ENCODE peak calls at places on chromosome 9, in four cellular contexts. One of them, this sample, is unnamed.

GRCh38 chr9:116750543-116750942 is 63.4 kb downstream of the TRIM32 start:
- DNase-seq in SJSA1: no peak
- DNase-seq in bronchial epithelial cell: no peak
- DNase-seq in foreskin fibroblast: no peak
- DNase-seq in this sample: no peak

GRCh38 chr9:95720496-95720895 is 155.0 kb upstream of the ERCC6L2 start:
- DNase-seq in SJSA1: no peak
- DNase-seq in bronchial epithelial cell: no peak
- DNase-seq in foreskin fibroblast: no peak
- DNase-seq in this sample: no peak

GRCh38 chr9:127921592-127922120 is 4.8 kb upstream of the ST6GALNAC4 start:
- DNase-seq in SJSA1: no peak
- DNase-seq in bronchial epithelial cell: no peak
- DNase-seq in foreskin fibroblast: peak
- DNase-seq in this sample: peak

GRCh38 chr9:106887066-106887465 is 24.1 kb downstream of the ZNF462 start:
- DNase-seq in SJSA1: no peak
- DNase-seq in bronchial epithelial cell: peak
- DNase-seq in foreskin fibroblast: no peak
- DNase-seq in this sample: peak

GRCh38 chr9:128001411-128002298 is 20.9 kb upstream of the EEIG1 start:
- DNase-seq in SJSA1: peak
- DNase-seq in bronchial epithelial cell: peak
- DNase-seq in foreskin fibroblast: peak
- DNase-seq in this sample: peak

GRCh38 chr9:91101598-91102168 is 260.0 kb downstream of the AUH start:
- DNase-seq in SJSA1: no peak
- DNase-seq in bronchial epithelial cell: no peak
- DNase-seq in foreskin fibroblast: peak
- DNase-seq in this sample: no peak

GRCh38 chr9:134895849-134896833 is 15.5 kb downstream of the FCN2 start:
- DNase-seq in SJSA1: peak
- DNase-seq in bronchial epithelial cell: peak
- DNase-seq in foreskin fibroblast: peak
- DNase-seq in this sample: peak

GRCh38 chr9:72691671-72692070 is 170.3 kb downstream of the TMC1 start:
- DNase-seq in SJSA1: no peak
- DNase-seq in bronchial epithelial cell: no peak
- DNase-seq in foreskin fibroblast: no peak
- DNase-seq in this sample: no peak

GRCh38 chr9:120692901-120693573 is 21.2 kb downstream of the MEGF9 start:
- DNase-seq in SJSA1: no peak
- DNase-seq in bronchial epithelial cell: no peak
- DNase-seq in foreskin fibroblast: peak
- DNase-seq in this sample: peak

GRCh38 chr9:135282001-135282731 is 194.7 kb downstream of the OLFM1 start:
- DNase-seq in SJSA1: no peak
- DNase-seq in bronchial epithelial cell: peak
- DNase-seq in foreskin fibroblast: peak
- DNase-seq in this sample: peak

GRCh38 chr9:20418485-20418884 is 203.8 kb downstream of the MLLT3 start:
- DNase-seq in SJSA1: no peak
- DNase-seq in bronchial epithelial cell: no peak
- DNase-seq in foreskin fibroblast: no peak
- DNase-seq in this sample: no peak

GRCh38 chr9:97997330-97998276 is 14.5 kb downstream of the ANP32B start:
- DNase-seq in SJSA1: no peak
- DNase-seq in bronchial epithelial cell: no peak
- DNase-seq in foreskin fibroblast: peak
- DNase-seq in this sample: no peak

GRCh38 chr9:89435315-89435823 is 62.5 kb downstream of the SEMA4D start:
- DNase-seq in SJSA1: no peak
- DNase-seq in bronchial epithelial cell: peak
- DNase-seq in foreskin fibroblast: no peak
- DNase-seq in this sample: no peak

GRCh38 chr9:78866228-78867132 is 569.6 kb downstream of the PSAT1 start:
- DNase-seq in SJSA1: peak
- DNase-seq in bronchial epithelial cell: peak
- DNase-seq in foreskin fibroblast: peak
- DNase-seq in this sample: peak

GRCh38 chr9:2260401-2261306 is 245.5 kb downstream of the SMARCA2 start:
- DNase-seq in SJSA1: peak
- DNase-seq in bronchial epithelial cell: peak
- DNase-seq in foreskin fibroblast: peak
- DNase-seq in this sample: peak

DNA sequence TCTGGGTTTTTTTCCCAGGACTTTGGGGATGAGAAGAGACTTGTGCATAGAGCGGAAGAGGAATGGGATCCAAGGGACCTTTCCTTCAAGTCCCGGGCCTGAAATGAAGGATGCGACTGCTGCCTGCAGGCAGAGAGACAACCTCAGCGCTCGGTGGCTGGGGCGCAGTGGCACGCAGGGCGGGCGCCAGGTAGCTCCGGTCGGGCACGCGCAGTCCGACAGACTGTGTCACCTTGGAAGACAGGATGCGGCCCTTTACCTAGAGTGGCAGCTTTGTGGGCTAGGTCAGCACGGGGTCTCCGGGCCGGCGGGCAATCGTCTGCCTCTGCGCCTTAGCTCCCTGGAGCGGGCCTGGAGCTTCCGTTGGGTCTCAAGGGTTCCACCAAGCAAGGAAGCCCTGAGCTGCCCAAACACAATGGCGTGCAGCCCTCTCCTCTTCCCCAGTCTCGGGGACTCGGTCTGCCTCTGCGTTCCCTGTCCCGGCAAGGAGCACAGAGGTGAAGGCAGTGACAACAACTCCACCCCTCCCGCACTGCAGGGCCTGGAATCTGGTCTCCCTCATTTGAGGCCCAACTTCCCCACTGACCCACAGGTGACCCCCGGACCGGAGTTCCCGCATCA is 6.0 kb downstream of the BARX1 start:
- DNase-seq in SJSA1: no peak
- DNase-seq in bronchial epithelial cell: no peak
- DNase-seq in foreskin fibroblast: no peak
- DNase-seq in this sample: no peak
- H3K4me3 ChIP-seq in SJSA1: no peak
- H3K4me3 ChIP-seq in bronchial epithelial cell: no peak
- H3K4me3 ChIP-seq in foreskin fibroblast: no peak
- H3K4me3 ChIP-seq in this sample: no peak

DNA sequence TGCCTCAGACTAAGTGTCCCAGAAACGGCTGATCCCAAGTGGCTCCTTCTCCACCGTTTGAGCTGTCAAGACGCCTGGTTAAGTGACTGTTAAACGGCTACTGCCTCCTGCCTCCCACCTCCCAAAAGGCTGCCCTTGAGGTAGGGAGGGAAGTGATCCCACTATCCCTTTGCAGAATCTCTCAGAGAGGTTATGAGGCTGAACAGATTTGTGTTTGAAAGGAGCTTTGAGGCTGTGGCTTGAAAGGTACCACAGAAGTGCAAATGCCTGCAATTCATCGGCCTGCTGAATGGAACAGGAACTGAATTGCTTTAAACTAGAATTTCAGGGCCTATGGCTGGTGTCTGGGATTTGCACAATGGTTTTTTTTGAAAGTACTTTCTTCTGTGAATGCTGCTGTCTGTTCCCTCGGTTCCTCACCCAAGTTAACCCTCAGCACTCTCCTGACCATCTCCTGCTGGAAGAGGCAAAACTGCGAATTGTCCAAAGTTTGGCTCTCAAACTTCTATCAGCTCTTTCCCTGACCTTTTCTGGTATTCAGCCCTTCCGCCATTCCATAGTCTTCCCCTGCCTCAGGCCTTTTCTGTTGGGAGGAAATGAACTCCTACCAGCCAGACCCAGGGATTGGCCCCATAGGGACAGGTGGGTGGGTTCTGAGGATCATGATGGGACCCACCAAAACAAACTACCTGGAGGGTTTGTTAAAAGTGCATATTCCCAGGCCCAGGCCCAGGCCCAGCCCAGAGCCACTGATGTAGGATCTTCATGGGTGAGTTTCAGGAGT is 453.3 kb downstream of the KDM4C start:
- DNase-seq in SJSA1: no peak
- DNase-seq in bronchial epithelial cell: no peak
- DNase-seq in foreskin fibroblast: no peak
- DNase-seq in this sample: no peak
- H3K4me3 ChIP-seq in SJSA1: no peak
- H3K4me3 ChIP-seq in bronchial epithelial cell: no peak
- H3K4me3 ChIP-seq in foreskin fibroblast: no peak
- H3K4me3 ChIP-seq in this sample: no peak

DNA sequence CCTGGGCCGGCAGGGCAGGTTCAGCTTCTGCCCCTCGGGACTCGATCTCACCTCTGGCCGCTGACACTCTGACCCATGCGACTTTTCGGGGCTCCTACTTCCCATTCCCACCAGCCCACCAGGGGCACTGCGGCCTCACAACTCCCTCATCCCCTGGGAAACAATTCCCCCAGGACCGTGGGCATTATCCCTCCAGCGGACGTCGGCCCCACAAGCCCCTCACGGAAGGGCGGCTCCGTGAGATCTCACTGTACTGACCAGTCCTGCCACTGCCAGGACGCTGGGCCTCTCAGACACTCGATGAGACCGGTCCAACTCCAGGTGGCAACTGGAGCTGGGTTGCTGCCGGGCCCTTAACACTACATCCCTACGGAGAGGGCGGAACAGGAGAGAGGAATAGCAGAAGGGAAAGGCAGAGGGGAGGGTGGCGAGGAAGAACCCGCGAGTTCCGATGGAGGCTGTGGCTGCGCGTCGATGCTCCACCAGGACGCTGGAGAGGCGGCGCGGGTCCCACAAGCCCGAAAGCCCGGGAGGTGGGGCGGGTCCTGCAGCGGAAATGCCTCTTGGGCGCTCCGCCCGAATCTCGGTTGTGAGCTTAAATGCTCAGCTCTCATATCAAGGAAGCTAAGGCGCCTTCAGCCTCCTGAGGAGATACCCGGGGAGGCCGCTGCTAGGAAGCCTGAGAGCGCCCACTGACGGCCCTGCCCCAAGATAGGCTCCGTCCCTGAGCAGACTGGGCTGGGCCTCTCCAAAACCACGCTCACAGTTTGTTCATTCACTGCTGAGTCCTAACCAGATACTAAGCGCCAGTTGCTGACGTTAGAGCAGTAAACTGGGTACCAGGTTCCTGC is 36.3 kb downstream of the VCP start:
- DNase-seq in SJSA1: no peak
- DNase-seq in bronchial epithelial cell: peak
- DNase-seq in foreskin fibroblast: peak
- DNase-seq in this sample: peak
- H3K4me3 ChIP-seq in SJSA1: no peak
- H3K4me3 ChIP-seq in bronchial epithelial cell: no peak
- H3K4me3 ChIP-seq in foreskin fibroblast: peak
- H3K4me3 ChIP-seq in this sample: peak

DNA sequence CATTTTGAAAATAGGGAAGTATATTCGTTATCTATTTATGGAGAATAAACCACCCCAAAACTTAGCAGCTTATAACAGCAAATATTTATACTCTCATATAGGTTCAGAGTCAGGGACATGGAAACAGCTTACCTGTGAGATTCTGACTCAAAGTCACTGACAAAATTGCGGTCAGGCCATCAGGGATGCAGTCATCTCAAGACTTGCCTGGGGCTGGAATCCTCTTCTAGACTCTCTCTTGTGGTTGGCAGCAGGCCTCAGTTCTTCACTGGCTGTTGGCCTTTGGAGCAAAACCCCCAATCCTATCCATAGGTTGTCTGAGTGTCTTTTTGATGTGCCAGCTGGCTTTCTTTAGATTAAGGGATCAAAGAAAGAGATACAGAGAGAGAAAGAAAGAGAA is 275.6 kb downstream of the SEC61B start:
- DNase-seq in SJSA1: no peak
- DNase-seq in bronchial epithelial cell: peak
- DNase-seq in foreskin fibroblast: no peak
- DNase-seq in this sample: no peak
- H3K4me3 ChIP-seq in SJSA1: no peak
- H3K4me3 ChIP-seq in bronchial epithelial cell: no peak
- H3K4me3 ChIP-seq in foreskin fibroblast: no peak
- H3K4me3 ChIP-seq in this sample: no peak

GRCh38 chr9:130013326-130013725 is 29.7 kb downstream of the FNBP1 start:
- DNase-seq in SJSA1: no peak
- DNase-seq in bronchial epithelial cell: no peak
- DNase-seq in foreskin fibroblast: no peak
- DNase-seq in this sample: no peak
- H3K4me3 ChIP-seq in SJSA1: no peak
- H3K4me3 ChIP-seq in bronchial epithelial cell: no peak
- H3K4me3 ChIP-seq in foreskin fibroblast: no peak
- H3K4me3 ChIP-seq in this sample: no peak

GRCh38 chr9:13263511-13263910 is 16.0 kb downstream of the MPDZ start:
- DNase-seq in SJSA1: no peak
- DNase-seq in bronchial epithelial cell: peak
- DNase-seq in foreskin fibroblast: no peak
- DNase-seq in this sample: no peak

GRCh38 chr9:13268469-13268868 is 11.0 kb downstream of the MPDZ start:
- DNase-seq in SJSA1: no peak
- DNase-seq in bronchial epithelial cell: peak
- DNase-seq in foreskin fibroblast: peak
- DNase-seq in this sample: peak

GRCh38 chr9:13267743-13268142 is 11.7 kb downstream of the MPDZ start:
- DNase-seq in SJSA1: peak
- DNase-seq in bronchial epithelial cell: peak
- DNase-seq in foreskin fibroblast: peak
- DNase-seq in this sample: peak

GRCh38 chr9:13264788-13265187 is 14.7 kb downstream of the MPDZ start:
- DNase-seq in SJSA1: no peak
- DNase-seq in bronchial epithelial cell: no peak
- DNase-seq in foreskin fibroblast: no peak
- DNase-seq in this sample: peak

GRCh38 chr9:13266172-13266571 is 13.3 kb downstream of the MPDZ start:
- DNase-seq in SJSA1: no peak
- DNase-seq in bronchial epithelial cell: peak
- DNase-seq in foreskin fibroblast: peak
- DNase-seq in this sample: peak
- H3K4me3 ChIP-seq in SJSA1: no peak
- H3K4me3 ChIP-seq in bronchial epithelial cell: no peak
- H3K4me3 ChIP-seq in foreskin fibroblast: no peak
- H3K4me3 ChIP-seq in this sample: no peak

GRCh38 chr9:136552117-136552685 is 6.4 kb upstream of the NOTCH1 start:
- DNase-seq in SJSA1: peak
- DNase-seq in bronchial epithelial cell: peak
- DNase-seq in foreskin fibroblast: peak
- DNase-seq in this sample: peak
- H3K4me3 ChIP-seq in SJSA1: no peak
- H3K4me3 ChIP-seq in bronchial epithelial cell: no peak
- H3K4me3 ChIP-seq in foreskin fibroblast: peak
- H3K4me3 ChIP-seq in this sample: no peak

This sample was measured in fibroblast of pulmonary artery.